ENCODE peak calls at places on chromosomes 6 and 20, in ten cellular contexts. Y is hypothalamus; X is activated T-cell treated with anti-CD3 and anti-CD28 coated beads, Interleukin-2, amount 50 U/mL, for 72 hours; D is non-pigmented ciliary epithelial cell; Q is mesothelial cell of epicardium; K is ELR; H is uterus; F is HTR-8/SVneo; L is mucosa of gallbladder; M is effector CD4-positive, alpha-beta T cell. O is an unnamed sample.

GRCh38 chr20:16752901-16753300 is 4.7 kb downstream of the OTOR start:
- DNase-seq in Q (no peak), K (no peak), D (no peak), H (no peak), M (no peak), Y (no peak), X (no peak), L (no peak), F (no peak), O (no peak)

GRCh38 chr6:160756021-160756420 is 54.0 kb downstream of the PLG start:
- DNase-seq in K (no peak), Q (no peak), H (no peak), L (no peak), M (no peak), X (no peak), F (no peak), Y (no peak), D (no peak), O (no peak)

GRCh38 chr6:168007592-168008338 is 10.3 kb downstream of the KIF25 start:
- DNase-seq in F (peak; percentile 74), K (peak; percentile 97), M (no peak), L (no peak), H (no peak), D (peak; percentile 100), Y (no peak), X (no peak), Q (no peak), O (no peak)

GRCh38 chr6:129860901-129861665 is at the start of gene TMEM244:
- DNase-seq in F (no peak), D (no peak), H (no peak), M (no peak), Y (no peak), K (peak; percentile 83), L (no peak), X (no peak), Q (no peak), O (no peak)

GRCh38 chr6:35359744-35360348 is 17.5 kb downstream of the PPARD start:
- DNase-seq in H (no peak), F (no peak), L (peak; percentile 49), Q (no peak), X (no peak), Y (peak; percentile 54), D (no peak), M (no peak), K (no peak), O (no peak)

GRCh38 chr20:37319120-37319717 is 26.7 kb upstream of the SRC start:
- DNase-seq in H (no peak), Y (no peak), L (no peak), F (no peak), M (no peak), Q (no peak), K (no peak), D (peak; percentile 73), X (no peak), O (no peak)

GRCh38 chr20:63774348-63774735 is 34.8 kb downstream of the SLC2A4RG start:
- DNase-seq in K (no peak), L (no peak), Y (no peak), F (no peak), D (no peak), H (no peak), M (no peak), X (no peak), Q (no peak), O (peak; percentile 59)

GRCh38 chr6:66556936-66557335 is 849.9 kb upstream of the EYS start:
- DNase-seq in Y (no peak), D (no peak), F (no peak), H (no peak), M (no peak), X (no peak), L (no peak), K (no peak), Q (no peak), O (no peak)

GRCh38 chr6:143264996-143265734 is 185.3 kb downstream of the ADAT2 start:
- DNase-seq in Y (no peak), D (no peak), K (no peak), F (no peak), X (no peak), M (no peak), Q (no peak), L (no peak), H (no peak), O (no peak)

GRCh38 chr20:63652192-63652980 is 838 bp downstream of the STMN3 start:
- DNase-seq in K (peak; percentile 54), Y (no peak), M (peak; percentile 44), F (peak; percentile 88), H (peak; percentile 45), Q (no peak), L (no peak), X (peak; percentile 42), D (no peak), O (no peak)

GRCh38 chr6:150537481-150537880 is 62.2 kb upstream of the PLEKHG1 start:
- DNase-seq in X (no peak), D (no peak), Q (no peak), M (no peak), L (no peak), Y (peak; percentile 7), K (no peak), F (no peak), H (no peak), O (no peak)

GRCh38 chr6:152185158-152185574 is 377.7 kb downstream of the ESR1 start:
- DNase-seq in X (peak; percentile 25), K (no peak), H (no peak), L (no peak), Y (no peak), D (no peak), M (peak; percentile 7), F (no peak), Q (no peak), O (no peak)

GRCh38 chr6:21438237-21438985 is 155.1 kb upstream of the SOX4 start:
- DNase-seq in Y (no peak), L (no peak), X (peak; percentile 74), H (no peak), M (no peak), F (no peak), Q (no peak), K (peak; percentile 32), D (no peak), O (no peak)

GRCh38 chr6:155248021-155249001 is 15.5 kb upstream of the CLDN20 start:
- DNase-seq in M (no peak), L (peak; percentile 35), F (peak; percentile 51), D (no peak), K (peak; percentile 83), Y (peak; percentile 46), X (peak; percentile 17), Q (no peak), H (peak; percentile 64), O (peak; percentile 83)

GRCh38 chr6:31495580-31495979 is 2.4 kb upstream of the MICB start:
- DNase-seq in Y (no peak), H (no peak), D (no peak), X (no peak), Q (no peak), F (no peak), M (no peak), K (peak; percentile 70), L (no peak), O (no peak)

GRCh38 chr6:165664553-165665383 is 1.7 kb upstream of the PDE10A start:
- DNase-seq in M (no peak), L (no peak), K (no peak), X (no peak), Y (no peak), H (no peak), Q (no peak), F (no peak), D (no peak), O (no peak)

GRCh38 chr20:4613718-4614620 is 107.7 kb upstream of the PRND start:
- DNase-seq in H (no peak), K (peak; percentile 75), Q (no peak), D (no peak), L (peak; percentile 56), M (peak; percentile 38), X (peak; percentile 72), Y (peak; percentile 54), F (no peak), O (no peak)

GRCh38 chr20:44050925-44051660 is 135.9 kb downstream of the JPH2 start:
- DNase-seq in L (no peak), Y (no peak), K (no peak), F (no peak), M (no peak), X (no peak), Q (no peak), H (no peak), D (no peak), O (no peak)

GRCh38 chr6:32075781-32076494 is 33.2 kb downstream of the TNXB start:
- DNase-seq in Y (no peak), D (no peak), M (no peak), L (no peak), H (no peak), K (peak; percentile 50), X (no peak), F (no peak), Q (no peak), O (no peak)

GRCh38 chr6:142872376-142872775 is 72.6 kb downstream of the HIVEP2 start:
- DNase-seq in H (no peak), M (no peak), F (no peak), Y (no peak), Q (no peak), X (no peak), D (no peak), L (peak; percentile 30), K (peak; percentile 44), O (no peak)

GRCh38 chr20:32672982-32673727 is 586 bp downstream of the C20orf203 start:
- DNase-seq in M (no peak), Y (no peak), F (no peak), X (peak; percentile 49), D (no peak), K (no peak), Q (no peak), H (no peak), L (no peak), O (peak; percentile 89)

GRCh38 chr6:18053071-18053475 is 65.6 kb upstream of the KIF13A start:
- DNase-seq in L (no peak), Y (no peak), X (no peak), F (no peak), M (no peak), D (no peak), H (no peak), Q (no peak), K (no peak), O (no peak)

GRCh38 chr20:46943861-46944591 is 49.4 kb downstream of the EYA2 start:
- DNase-seq in Y (no peak), H (no peak), M (no peak), D (no peak), F (no peak), K (no peak), Q (no peak), L (no peak), X (no peak), O (no peak)

GRCh38 chr6:11497881-11498280 is 39.7 kb upstream of the TMEM170B start:
- DNase-seq in Q (no peak), D (no peak), H (no peak), K (no peak), F (no peak), Y (peak; percentile 8), X (no peak), L (no peak), M (no peak), O (no peak)